ENCODE peak calls at places on chromosomes 5 and 9, in four cellular contexts. R is GM12878, I is HepG2, V is H1. T is an unnamed sample.

GRCh38 chr5:112848116-112848811 is 12.8 kb upstream of the SRP19 start:
- DNase-seq in I (peak; percentile 76), V (no peak), R (peak; percentile 51), T (peak; percentile 32)

GRCh38 chr5:93359958-93360305 is 221.1 kb downstream of the NR2F1-AS1 start:
- DNase-seq in V (no peak), R (no peak), I (no peak), T (no peak)

GRCh38 chr5:97062046-97062445 is 80.4 kb downstream of the LIX1 start:
- DNase-seq in I (no peak), R (no peak), V (no peak), T (no peak)

GRCh38 chr9:101739311-101739710 is 864 bp upstream of the GRIN3A start:
- DNase-seq in R (no peak), V (no peak), I (no peak), T (no peak)

GRCh38 chr5:161397448-161397847 is 149.1 kb downstream of the GABRB2 start:
- DNase-seq in R (no peak), V (no peak), I (no peak), T (no peak)

GRCh38 chr9:126805546-126806262 is 864 bp downstream of the ZBTB43 start:
- DNase-seq in I (peak; percentile 81), R (peak; percentile 65), V (no peak), T (no peak)

GRCh38 chr9:21580636-21581353 is 98.7 kb upstream of the IFNE start:
- DNase-seq in I (no peak), V (no peak), R (no peak), T (no peak)

GRCh38 chr5:176389114-176389768 is 690 bp downstream of the HIGD2A start:
- DNase-seq in I (no peak), R (no peak), V (no peak), T (no peak)

GRCh38 chr5:77080905-77081304 is 6.2 kb downstream of the ZBED3 start:
- DNase-seq in R (no peak), V (no peak), I (no peak), T (no peak)

GRCh38 chr5:138696501-138696900 is 56.7 kb upstream of the CTNNA1 start:
- DNase-seq in I (no peak), R (no peak), V (no peak), T (no peak)

GRCh38 chr5:83715316-83716060 is 5.2 kb downstream of the HAPLN1 start:
- DNase-seq in R (no peak), V (no peak), I (no peak), T (no peak)

GRCh38 chr5:81808106-81808505 is 57.2 kb upstream of the SSBP2 start:
- DNase-seq in V (no peak), R (no peak), I (no peak), T (no peak)

GRCh38 chr5:79727722-79728355 is 38.2 kb downstream of the CMYA5 start:
- DNase-seq in R (no peak), I (no peak), V (no peak), T (no peak)

GRCh38 chr5:68534131-68534940 is 318.8 kb downstream of the PIK3R1 start:
- DNase-seq in R (no peak), I (peak; percentile 2), V (no peak), T (no peak)

GRCh38 chr5:83000448-83000847 is 76.7 kb downstream of the TMEM167A start:
- DNase-seq in V (no peak), R (no peak), I (no peak), T (no peak)

GRCh38 chr9:87250205-87250604 is 247.5 kb upstream of the DAPK1 start:
- DNase-seq in V (no peak), I (no peak), R (no peak), T (no peak)

GRCh38 chr9:93911871-93912554 is 43.1 kb downstream of the BARX1 start:
- DNase-seq in I (no peak), V (no peak), R (no peak), T (no peak)

GRCh38 chr5:170108266-170108785 is 2.6 kb downstream of the FOXI1 start:
- DNase-seq in I (no peak), V (peak; percentile 39), R (no peak), T (no peak)

GRCh38 chr9:1303911-1304310 is 253.8 kb downstream of the DMRT2 start:
- DNase-seq in V (no peak), I (no peak), R (no peak), T (no peak)

GRCh38 chr5:34487202-34487879 is 168.8 kb upstream of the RAI14 start:
- DNase-seq in R (no peak), V (peak; percentile 32), I (peak; percentile 95), T (no peak)

GRCh38 chr5:75720882-75721281 is 3.6 kb upstream of the POC5 start:
- DNase-seq in I (peak; percentile 81), R (no peak), V (no peak), T (no peak)

GRCh38 chr5:151631941-151632340 is 40.8 kb upstream of the FAT2 start:
- DNase-seq in V (no peak), I (no peak), R (no peak), T (no peak)

GRCh38 chr9:124366476-124367220 is 48.6 kb downstream of the PSMB7 start:
- DNase-seq in I (no peak), R (no peak), V (no peak), T (no peak)

GRCh38 chr9:77019010-77019809 is at the start of gene FOXB2:
- DNase-seq in I (no peak), V (peak; percentile 81), R (no peak), T (no peak)

GRCh38 chr5:74639538-74640449 is 734 bp downstream of the ENC1 start:
- DNase-seq in V (peak; percentile 67), R (no peak), I (no peak), T (no peak)

GRCh38 chr5:59799668-59800374 is 93.7 kb downstream of the PDE4D start:
- DNase-seq in I (peak; percentile 7), R (peak; percentile 24), V (no peak), T (no peak)

DNA sequence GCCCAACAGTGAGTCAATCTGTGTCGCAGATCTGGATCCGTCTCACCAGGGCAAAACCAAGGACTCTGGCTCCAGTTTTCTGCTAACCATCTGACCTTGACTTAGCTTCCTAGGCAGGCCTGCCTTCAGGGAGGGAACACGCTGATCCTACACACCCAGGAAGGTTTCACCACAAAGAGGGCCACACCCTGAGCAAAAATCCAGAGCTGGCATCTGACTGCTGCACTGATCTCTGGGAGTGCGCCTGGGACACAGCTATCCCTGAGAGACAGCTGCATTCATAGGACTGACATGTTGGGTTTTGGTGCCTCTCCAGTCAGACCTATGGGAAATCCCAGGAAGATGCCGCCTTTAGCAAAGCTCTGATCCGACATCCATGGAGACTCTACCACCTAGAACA is 47.5 kb downstream of the CDK5RAP2 start:
- DNase-seq in R (no peak), V (no peak), I (no peak), T (no peak)
- TF ChIP-seq SUZ12 in R (no peak), V (no peak), I (no peak), T (no peak)

GRCh38 chr9:115888131-115888530 is 265.5 kb upstream of the PAPPA start:
- DNase-seq in I (no peak), R (no peak), V (no peak), T (no peak)

GRCh38 chr9:115891929-115892328 is 261.7 kb upstream of the PAPPA start:
- DNase-seq in R (no peak), V (no peak), I (no peak), T (no peak)
- TF ChIP-seq ZNF274 in R (no peak), V (no peak), I (no peak), T (no peak)

GRCh38 chr5:101675510-101675909 is 620.6 kb downstream of the SLCO4C1 start:
- DNase-seq in V (no peak), R (no peak), I (no peak), T (no peak)

GRCh38 chr5:101677961-101678360 is 618.1 kb downstream of the SLCO4C1 start:
- DNase-seq in V (no peak), R (no peak), I (no peak), T (no peak)

GRCh38 chr5:101676646-101677045 is 619.4 kb downstream of the SLCO4C1 start:
- DNase-seq in R (no peak), V (no peak), I (no peak), T (no peak)

GRCh38 chr5:101679816-101680215 is 616.3 kb downstream of the SLCO4C1 start:
- DNase-seq in R (no peak), V (no peak), I (no peak), T (no peak)

GRCh38 chr5:101678494-101679193 is 617.4 kb downstream of the SLCO4C1 start:
- DNase-seq in I (peak; percentile 52), R (peak; percentile 7), V (peak; percentile 92), T (peak; percentile 43)
- TF ChIP-seq SUZ12 in I (no peak), R (no peak), V (no peak), T (no peak)

DNA sequence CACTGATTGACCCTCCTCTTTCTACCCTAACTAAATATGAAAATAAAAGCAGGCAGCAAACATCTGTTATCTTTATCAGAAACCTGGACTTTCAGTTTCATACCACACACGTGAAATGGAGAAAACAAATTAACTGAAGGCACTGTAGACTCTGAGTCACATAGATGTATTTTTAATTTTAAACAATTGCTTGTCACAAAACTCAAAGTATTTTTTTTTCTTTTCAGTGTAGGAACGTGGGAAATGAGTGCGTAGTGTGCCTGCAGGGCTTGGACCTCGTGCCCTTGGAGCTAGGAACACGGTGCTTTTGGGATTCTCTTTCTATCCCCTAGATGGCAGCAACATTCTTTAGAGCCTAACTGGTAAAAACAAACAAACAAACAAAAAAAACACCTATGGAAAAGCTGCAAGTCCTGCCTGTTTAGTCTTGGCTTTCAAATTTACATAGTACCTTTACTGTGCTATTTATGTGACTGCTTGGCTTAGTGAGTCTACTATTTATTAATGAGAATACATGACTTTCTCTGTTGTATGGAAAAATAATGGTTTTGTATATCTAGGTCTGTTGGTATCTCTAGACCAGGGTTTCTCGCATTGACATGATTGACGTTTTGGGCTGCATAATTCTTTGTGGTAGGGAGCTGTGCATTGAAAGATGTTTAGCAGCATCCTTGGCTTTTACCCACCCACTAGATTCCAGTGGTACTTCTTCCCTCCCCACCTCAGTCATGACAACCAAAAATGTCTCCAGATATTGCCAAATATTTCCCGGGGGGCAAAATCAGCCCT is 16.8 kb upstream of the ACTBL2 start:
- DNase-seq in I (peak; percentile 5), V (no peak), R (peak; percentile 44), T (peak; percentile 25)
- TF ChIP-seq ZNF274 in I (no peak), V (no peak), R (no peak), T (no peak)

GRCh38 chr9:129287595-129288305 is 109.7 kb upstream of the IER5L start:
- DNase-seq in I (no peak), V (peak; percentile 44), R (no peak), T (no peak)
- TF ChIP-seq SUZ12 in I (no peak), V (no peak), R (no peak), T (no peak)

DNA sequence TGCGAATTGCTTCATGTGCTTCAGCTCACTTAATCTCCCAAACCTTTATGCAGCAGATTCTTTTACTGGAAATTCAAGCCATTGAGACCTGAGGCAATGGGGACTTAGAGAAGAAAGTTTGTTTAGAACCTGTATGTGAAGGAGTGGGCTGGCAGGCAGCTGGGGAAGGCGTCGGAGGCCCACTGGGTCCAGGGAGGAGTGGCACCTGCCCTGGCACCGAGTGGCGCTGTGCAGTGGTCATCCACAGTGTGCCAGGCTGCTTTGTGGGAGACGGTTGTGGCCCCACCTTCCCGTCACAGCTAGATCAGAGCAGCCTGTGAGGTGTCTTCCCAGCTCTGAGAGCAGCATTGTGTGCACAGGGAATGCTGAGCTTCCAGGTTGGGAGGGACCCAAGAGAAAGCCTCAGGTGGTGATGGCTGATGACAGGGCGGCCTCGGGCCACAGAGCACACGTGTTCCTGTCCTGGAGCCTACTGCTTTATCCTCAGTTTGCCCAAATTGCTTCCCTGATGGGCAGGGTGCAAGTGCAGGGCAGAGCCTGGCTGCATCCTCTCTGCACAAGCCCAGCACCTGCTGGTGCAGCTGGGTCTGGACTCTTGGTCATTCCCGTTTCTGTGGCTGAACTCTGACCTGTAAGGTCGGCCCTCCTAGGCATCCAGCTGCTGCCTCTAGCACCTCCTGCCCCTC is 175.2 kb downstream of the CACNA1B start:
- DNase-seq in V (no peak), R (no peak), I (no peak), T (no peak)
- TF ChIP-seq ZNF274 in V (no peak), R (no peak), I (no peak), T (no peak)